ENCODE peak calls at places on chromosome 22, in five cellular contexts. B is astrocyte, A is GM23248, I is GM23338, K is heart right ventricle. O is an unnamed sample.

GRCh38 chr22:36079041-36079440 is 50.4 kb upstream of the RBFOX2 start:
- DNase-seq in I (no peak), A (no peak), K (no peak), B (no peak), O (no peak)

GRCh38 chr22:29715705-29716104 is 4.1 kb upstream of the CABP7 start:
- DNase-seq in I (no peak), A (no peak), B (no peak), K (no peak), O (no peak)

GRCh38 chr22:30763815-30764686 is 69.4 kb downstream of the OSBP2 start:
- DNase-seq in B (peak; percentile 64), I (peak; percentile 92), K (peak; percentile 60), A (peak; percentile 87), O (peak; percentile 53)

GRCh38 chr22:31339148-31339832 is 6.9 kb downstream of the PATZ1 start:
- DNase-seq in K (no peak), B (no peak), I (no peak), A (no peak), O (no peak)

GRCh38 chr22:38347181-38347943 is 30.1 kb upstream of the CSNK1E start:
- DNase-seq in B (no peak), A (no peak), I (no peak), K (no peak), O (no peak)

GRCh38 chr22:43533131-43533530 is 121.3 kb downstream of the MPPED1 start:
- DNase-seq in K (no peak), I (no peak), A (no peak), B (no peak), O (no peak)

GRCh38 chr22:49261616-49262015 is 566.1 kb downstream of the BRD1 start:
- DNase-seq in I (no peak), A (no peak), K (no peak), B (no peak), O (no peak)

GRCh38 chr22:25395468-25395867 is 169.0 kb upstream of the GRK3 start:
- DNase-seq in A (no peak), K (no peak), I (no peak), B (no peak), O (no peak)

GRCh38 chr22:20319041-20319744 is 667 bp downstream of the DGCR6L start:
- DNase-seq in K (no peak), B (no peak), A (peak; percentile 59), I (peak; percentile 65), O (no peak)

GRCh38 chr22:25375683-25376082 is 156.2 kb downstream of the CRYBB2 start:
- DNase-seq in A (no peak), K (no peak), I (peak; percentile 84), B (no peak), O (no peak)

GRCh38 chr22:37015587-37015878 is 3.7 kb downstream of the TST start:
- DNase-seq in I (no peak), K (no peak), B (no peak), A (no peak), O (no peak)

GRCh38 chr22:21867528-21868266 is at the start of gene MAPK1:
- DNase-seq in I (peak; percentile 94), A (peak; percentile 95), B (peak; percentile 72), K (peak; percentile 92), O (peak; percentile 84)

GRCh38 chr22:50544078-50544745 is 1.5 kb upstream of the KLHDC7B start:
- DNase-seq in I (peak; percentile 93), K (peak; percentile 68), A (peak; percentile 90), B (peak; percentile 36), O (peak; percentile 54)

GRCh38 chr22:48760481-48761238 is 1067.0 kb downstream of the BRD1 start:
- DNase-seq in A (no peak), I (no peak), B (no peak), K (no peak), O (no peak)

GRCh38 chr22:46367707-46368191 is 32.2 kb downstream of the TRMU start:
- DNase-seq in B (peak; percentile 10), K (peak; percentile 50), I (peak; percentile 87), A (peak; percentile 67), O (peak; percentile 36)

GRCh38 chr22:24225044-24225601 is 19.8 kb downstream of the GGT5 start:
- DNase-seq in K (no peak), A (no peak), B (no peak), I (no peak), O (no peak)

GRCh38 chr22:38786631-38787030 is 7.3 kb downstream of the DNAL4 start:
- DNase-seq in I (no peak), B (no peak), K (no peak), A (no peak), O (no peak)

GRCh38 chr22:27105142-27106025 is 448.0 kb downstream of the MIAT start:
- DNase-seq in I (no peak), A (peak; percentile 97), B (peak; percentile 97), K (peak; percentile 66), O (peak; percentile 95)
- H3K27ac ChIP-seq in I (no peak overlapping the region), A (peak overlapping the region; percentile 76), B (peak overlapping the region; percentile 99), K (no peak overlapping the region), O (peak overlapping the region; percentile 89)

GRCh38 chr22:42073568-42074152 is 388 bp upstream of the PHETA2 start:
- DNase-seq in B (no peak), K (no peak), I (no peak), A (no peak), O (no peak)
- H3K27ac ChIP-seq in B (peak overlapping the region; percentile 64), K (peak overlapping the region; percentile 95), I (no peak overlapping the region), A (peak overlapping the region; percentile 75), O (peak overlapping the region; percentile 73)

DNA sequence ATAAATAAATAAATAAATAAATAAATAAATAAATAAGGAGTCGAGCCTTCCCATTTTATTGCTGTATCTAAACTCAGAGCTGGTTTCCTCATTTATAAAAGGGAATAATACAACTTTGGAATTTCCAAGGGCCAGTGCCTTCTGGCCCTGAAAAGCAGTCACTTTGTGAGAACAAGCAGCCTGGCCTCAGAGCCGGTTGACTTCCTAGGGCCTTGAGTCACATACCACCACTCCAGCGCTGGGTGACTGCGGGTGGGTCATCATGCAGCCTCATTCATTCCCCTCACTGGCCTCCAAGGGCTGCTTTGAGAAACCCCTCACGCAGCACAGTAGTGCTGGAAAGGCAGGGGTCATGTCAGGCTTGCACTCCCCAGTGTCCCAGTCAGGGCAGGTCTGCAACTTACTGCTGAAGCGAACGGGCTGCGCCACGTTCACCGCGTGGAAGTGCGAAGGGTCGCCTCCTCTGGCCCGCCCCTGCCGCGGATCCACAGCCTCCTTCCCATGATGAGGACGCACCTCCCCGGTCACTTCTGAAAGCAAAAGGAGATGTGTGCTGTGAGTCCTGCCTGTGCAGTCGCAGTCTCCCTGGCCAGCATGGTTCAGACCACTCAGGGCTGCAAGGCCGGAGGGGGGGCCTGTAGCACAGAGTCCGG is 54.4 kb downstream of the DGCR2 start:
- DNase-seq in I (no peak), A (no peak), B (no peak), K (no peak), O (no peak)
- H3K27ac ChIP-seq in I (no peak overlapping the region), A (no peak overlapping the region), B (no peak overlapping the region), K (no peak overlapping the region), O (no peak overlapping the region)

DNA sequence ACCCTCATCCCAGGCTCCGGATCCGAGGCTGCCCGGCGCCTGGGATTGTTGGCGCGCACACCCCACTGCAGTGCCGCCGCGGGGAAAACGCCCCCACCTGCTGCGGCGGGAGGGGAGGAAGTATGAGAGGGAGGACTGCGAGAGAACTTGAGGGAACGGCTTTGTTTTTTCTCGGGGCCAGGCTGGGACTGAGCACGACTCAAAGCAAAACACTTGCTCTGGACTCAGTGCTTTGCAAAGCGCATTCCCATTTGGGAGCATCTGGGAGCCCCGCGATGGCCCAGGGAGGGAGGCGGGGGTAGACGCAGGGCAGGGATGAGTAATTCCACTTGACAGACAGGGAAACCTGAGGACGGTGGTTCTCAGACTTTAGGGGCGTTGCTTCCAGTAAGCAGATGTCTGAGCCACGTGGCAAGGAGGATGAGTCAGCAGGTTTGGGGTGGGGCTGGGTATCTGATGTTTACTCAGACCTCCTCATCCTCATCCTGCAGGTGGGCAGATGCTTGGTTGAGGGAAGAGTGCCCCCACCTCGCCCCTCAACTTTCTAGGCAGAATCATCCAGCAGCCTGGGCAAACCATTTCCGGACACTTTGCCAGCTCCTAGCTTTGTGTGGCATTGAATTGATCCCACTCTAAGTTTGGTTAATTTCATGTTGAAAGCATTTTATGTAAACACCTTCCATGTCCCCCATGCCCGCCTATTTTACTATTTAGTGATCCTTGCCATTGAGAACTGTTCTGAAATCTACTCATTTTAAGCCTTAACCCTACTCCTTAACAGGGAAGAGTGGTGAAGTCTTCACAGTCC is 1.5 kb downstream of the MIAT start:
- DNase-seq in I (peak; percentile 99), B (peak; percentile 95), K (no peak), A (peak; percentile 93), O (peak; percentile 94)
- H3K27ac ChIP-seq in I (peak overlapping the region; percentile 72), B (peak overlapping the region; percentile 2), K (peak overlapping the region; percentile 62), A (no peak overlapping the region), O (no peak overlapping the region)

GRCh38 chr22:17145021-17145680 is 13.9 kb downstream of the HDHD5 start:
- DNase-seq in B (no peak), I (no peak), A (no peak), K (no peak), O (no peak)
- H3K27ac ChIP-seq in B (no peak overlapping the region), I (no peak overlapping the region), A (no peak overlapping the region), K (no peak overlapping the region), O (no peak overlapping the region)

DNA sequence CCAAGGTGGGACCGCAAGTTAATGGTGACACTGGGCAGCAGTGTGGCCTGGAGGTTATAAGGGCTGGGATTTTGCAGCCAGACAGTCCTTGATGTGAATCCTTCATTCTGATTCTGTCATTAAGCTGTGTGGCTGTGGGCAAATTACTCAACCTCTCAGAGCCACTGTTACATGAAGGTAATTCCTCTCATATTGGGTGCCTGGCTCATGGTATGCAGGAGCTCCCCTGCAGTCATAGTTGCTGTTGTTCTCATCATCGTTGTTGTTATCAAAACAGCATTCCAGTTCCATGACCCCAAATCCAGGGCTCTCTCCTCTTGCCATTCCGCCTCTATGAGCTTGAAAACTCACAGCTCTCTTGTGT is 1.5 kb downstream of the RAB36 start:
- DNase-seq in B (no peak), K (no peak), I (no peak), A (no peak), O (no peak)
- H3K27ac ChIP-seq in B (no peak overlapping the region), K (no peak overlapping the region), I (no peak overlapping the region), A (no peak overlapping the region), O (no peak overlapping the region)

DNA sequence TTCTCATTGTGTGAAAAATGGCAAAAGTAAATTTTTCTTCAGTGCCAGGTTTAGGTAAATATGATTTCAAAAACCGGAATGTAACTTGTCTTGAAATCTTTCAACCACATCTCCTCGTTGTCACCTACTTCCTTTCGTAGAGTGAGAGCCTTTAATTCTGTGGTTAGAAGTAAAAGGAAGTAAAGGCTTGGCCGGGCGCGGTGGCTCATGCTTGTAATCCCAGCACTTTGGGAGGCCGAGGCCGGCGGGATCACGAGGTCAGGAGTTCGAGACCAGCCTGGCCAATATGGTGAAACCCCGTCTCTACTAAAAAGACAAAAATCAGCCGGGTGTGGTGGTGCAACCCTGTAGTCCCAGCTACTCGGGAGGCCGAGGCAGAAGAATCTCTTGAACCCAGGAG is 29.8 kb downstream of the SGSM3 start:
- DNase-seq in I (no peak), B (no peak), K (no peak), A (no peak), O (no peak)
- H3K27ac ChIP-seq in I (no peak overlapping the region), B (no peak overlapping the region), K (peak overlapping the region; percentile 51), A (no peak overlapping the region), O (no peak overlapping the region)

DNA sequence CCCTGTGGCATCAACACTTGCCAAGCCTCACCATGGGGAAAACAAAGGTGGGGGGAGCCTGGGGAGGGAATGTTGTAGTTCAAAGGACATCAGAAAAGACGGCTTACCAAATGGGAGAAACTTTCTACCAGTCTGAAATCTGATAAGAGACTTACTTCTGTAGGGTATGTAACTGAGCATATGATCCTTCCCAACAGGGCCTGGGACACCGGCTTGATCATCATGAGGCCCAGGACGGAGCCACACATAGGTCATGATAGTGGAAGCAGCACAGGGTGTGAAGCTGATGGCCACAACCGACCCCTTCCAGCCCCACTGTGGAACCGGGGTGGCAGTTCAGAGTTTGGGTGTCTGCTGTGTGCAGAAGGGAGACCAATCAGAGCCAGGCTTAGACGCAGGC is 51.1 kb downstream of the MICAL3 start:
- DNase-seq in B (no peak), I (no peak), K (no peak), A (no peak), O (no peak)
- H3K27ac ChIP-seq in B (peak overlapping the region; percentile 40), I (peak overlapping the region; percentile 72), K (no peak overlapping the region), A (peak overlapping the region; percentile 78), O (peak overlapping the region; percentile 9)

O was measured in brain microvascular endothelial cell.